ENCODE peak calls at places on chromosomes 6 and 20, in four cellular contexts. One of them, this sample, is unnamed.
A peak's percentile ranks its signal among the peaks of the same experiment; 100 is the strongest.

GRCh38 chr6:111715321-111715720 is 109.6 kb upstream of the TRAF3IP2 start:
- DNase-seq in GM23338: no peak
- DNase-seq in Karpas-422: no peak
- DNase-seq in GM23248: no peak
- DNase-seq in this sample: no peak

GRCh38 chr6:71621918-71622519 is 264.3 kb upstream of the RIMS1 start:
- DNase-seq in GM23338: peak; percentile 58
- DNase-seq in Karpas-422: peak; percentile 45
- DNase-seq in GM23248: peak; percentile 40
- DNase-seq in this sample: no peak

GRCh38 chr6:30915591-30915946 is 1.5 kb downstream of the VARS2 start:
- DNase-seq in GM23338: peak; percentile 87
- DNase-seq in Karpas-422: peak; percentile 72
- DNase-seq in GM23248: peak; percentile 77
- DNase-seq in this sample: peak; percentile 45

GRCh38 chr6:157106487-157106886 is 216.8 kb downstream of the TMEM242 start:
- DNase-seq in GM23338: no peak
- DNase-seq in Karpas-422: no peak
- DNase-seq in GM23248: peak; percentile 84
- DNase-seq in this sample: peak; percentile 78

GRCh38 chr6:40171343-40171742 is 237.1 kb upstream of the MOCS1 start:
- DNase-seq in GM23338: no peak
- DNase-seq in Karpas-422: no peak
- DNase-seq in GM23248: no peak
- DNase-seq in this sample: no peak

GRCh38 chr6:170266061-170266825 is 24.6 kb downstream of the DLL1 start:
- DNase-seq in GM23338: no peak
- DNase-seq in Karpas-422: no peak
- DNase-seq in GM23248: no peak
- DNase-seq in this sample: no peak

GRCh38 chr6:62328607-62329006 is 42.6 kb upstream of the KHDRBS2 start:
- DNase-seq in GM23338: no peak
- DNase-seq in Karpas-422: no peak
- DNase-seq in GM23248: no peak
- DNase-seq in this sample: no peak

GRCh38 chr20:17869295-17869994 is 99.1 kb downstream of the SNX5 start:
- DNase-seq in GM23338: no peak
- DNase-seq in Karpas-422: no peak
- DNase-seq in GM23248: no peak
- DNase-seq in this sample: no peak

GRCh38 chr6:36759177-36759757 is 61.6 kb downstream of the RAB44 start:
- DNase-seq in GM23338: peak; percentile 87
- DNase-seq in Karpas-422: peak; percentile 90
- DNase-seq in GM23248: peak; percentile 84
- DNase-seq in this sample: peak; percentile 86

GRCh38 chr20:24305366-24305765 is 164.1 kb upstream of the SYNDIG1 start:
- DNase-seq in GM23338: no peak
- DNase-seq in Karpas-422: no peak
- DNase-seq in GM23248: no peak
- DNase-seq in this sample: no peak

GRCh38 chr6:69383627-69384026 is 413.2 kb downstream of the LMBRD1 start:
- DNase-seq in GM23338: peak; percentile 6
- DNase-seq in Karpas-422: no peak
- DNase-seq in GM23248: no peak
- DNase-seq in this sample: no peak

GRCh38 chr6:69379518-69379917 is 417.3 kb downstream of the LMBRD1 start:
- DNase-seq in GM23338: no peak
- DNase-seq in Karpas-422: no peak
- DNase-seq in GM23248: no peak
- DNase-seq in this sample: no peak

DNA sequence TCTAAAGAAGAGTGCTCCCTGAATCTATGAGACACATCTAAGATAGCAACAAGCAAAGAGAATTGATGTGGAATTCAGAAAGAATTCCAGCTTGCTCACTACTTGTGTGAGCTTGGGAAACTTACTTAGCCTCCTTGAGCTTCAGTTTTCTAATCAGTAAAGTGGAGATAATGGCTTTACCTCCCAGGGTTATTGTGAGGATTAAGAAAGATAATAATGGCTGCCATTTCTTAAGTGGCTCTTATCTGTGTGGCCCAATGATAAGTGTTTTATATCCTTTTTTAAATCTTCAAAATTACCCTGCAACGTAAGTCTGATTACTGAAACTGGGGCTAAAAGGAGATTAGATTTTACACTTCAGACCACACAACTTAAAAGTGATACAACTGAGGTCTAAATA is 418.5 kb downstream of the LMBRD1 start:
- DNase-seq in GM23338: no peak
- DNase-seq in Karpas-422: no peak
- DNase-seq in GM23248: no peak
- DNase-seq in this sample: no peak
- H3K9me2 ChIP-seq in GM23338: no peaks in the 10 kb centered on the region
- H3K9me2 ChIP-seq in Karpas-422: no peaks in the 10 kb centered on the region
- H3K9me2 ChIP-seq in GM23248: no peaks in the 10 kb centered on the region
- H3K9me2 ChIP-seq in this sample: no peaks in the 10 kb centered on the region

DNA sequence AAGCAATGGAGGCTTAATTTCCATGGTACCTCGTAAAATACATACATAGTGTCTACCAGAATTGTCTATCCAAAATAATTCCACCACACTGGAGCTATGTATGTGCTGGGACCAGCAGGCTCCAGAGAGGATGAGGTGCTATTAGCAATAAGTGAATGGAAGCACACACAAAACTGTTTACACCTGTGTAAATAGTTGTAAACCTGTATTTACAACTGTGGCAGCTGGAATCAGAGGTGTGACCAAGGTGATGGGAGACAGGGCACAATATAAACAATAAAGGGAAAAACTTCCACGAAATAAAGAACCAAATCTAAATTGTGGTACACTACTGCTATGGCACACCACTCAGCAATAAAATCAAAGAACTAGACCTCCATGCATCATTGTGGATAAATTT is 14.4 kb downstream of the RARS2 start:
- DNase-seq in GM23338: no peak
- DNase-seq in Karpas-422: no peak
- DNase-seq in GM23248: no peak
- DNase-seq in this sample: no peak
- H3K9me2 ChIP-seq in GM23338: no peaks in the 10 kb centered on the region
- H3K9me2 ChIP-seq in Karpas-422: no peaks in the 10 kb centered on the region
- H3K9me2 ChIP-seq in GM23248: no peaks in the 10 kb centered on the region
- H3K9me2 ChIP-seq in this sample: no peaks in the 10 kb centered on the region

GRCh38 chr6:225907-226306 is 66.4 kb upstream of the DUSP22 start:
- DNase-seq in GM23338: no peak
- DNase-seq in Karpas-422: no peak
- DNase-seq in GM23248: no peak
- DNase-seq in this sample: no peak
- H3K9me2 ChIP-seq in GM23338: no peaks in the 10 kb centered on the region
- H3K9me2 ChIP-seq in Karpas-422: no peaks in the 10 kb centered on the region
- H3K9me2 ChIP-seq in GM23248: no peaks in the 10 kb centered on the region
- H3K9me2 ChIP-seq in this sample: no peaks in the 10 kb centered on the region

DNA sequence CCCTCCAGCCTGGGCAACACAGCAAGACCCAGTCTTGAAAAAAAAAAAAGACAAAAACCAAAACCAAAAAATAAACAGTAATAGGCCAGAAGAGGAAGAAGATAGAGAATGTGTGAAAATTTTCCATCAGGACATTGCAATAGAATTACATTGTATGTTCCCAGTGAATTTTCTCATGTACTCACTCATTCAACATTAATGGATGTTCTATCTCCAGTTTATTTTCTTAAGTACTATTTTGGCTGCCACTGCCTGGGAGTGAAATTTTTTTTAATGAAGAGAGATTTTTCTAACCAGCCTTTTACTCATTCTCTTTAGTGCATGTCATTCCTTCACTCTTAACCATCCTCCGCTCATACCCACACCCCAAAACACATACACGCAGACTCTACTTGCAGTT is 282.8 kb downstream of the ALDH8A1 start:
- DNase-seq in GM23338: no peak
- DNase-seq in Karpas-422: no peak
- DNase-seq in GM23248: no peak
- DNase-seq in this sample: no peak
- H3K9me2 ChIP-seq in GM23338: no peaks in the 10 kb centered on the region
- H3K9me2 ChIP-seq in Karpas-422: no peaks in the 10 kb centered on the region
- H3K9me2 ChIP-seq in GM23248: no peaks in the 10 kb centered on the region
- H3K9me2 ChIP-seq in this sample: no peaks in the 10 kb centered on the region

DNA sequence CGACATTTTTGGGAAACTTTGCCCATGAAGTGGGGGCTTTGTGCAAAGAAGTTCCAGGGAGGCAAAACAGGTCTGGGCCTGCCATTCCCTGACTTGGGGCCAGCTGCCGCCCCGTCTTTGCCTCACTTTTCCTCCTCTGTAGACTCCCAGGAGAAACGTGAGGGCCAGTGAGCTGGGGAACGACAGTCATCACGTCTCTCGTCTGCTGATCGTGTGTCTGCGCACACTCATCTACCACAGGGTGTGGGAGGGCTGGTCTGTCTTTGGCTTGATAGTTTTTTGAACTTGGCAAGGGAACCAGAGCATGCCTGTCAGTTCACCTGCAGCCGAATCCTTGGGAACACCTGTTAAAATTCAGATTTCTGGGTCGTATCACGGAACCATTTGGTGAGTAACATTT is 8.5 kb downstream of the GHRH start:
- DNase-seq in GM23338: no peak
- DNase-seq in Karpas-422: no peak
- DNase-seq in GM23248: no peak
- DNase-seq in this sample: no peak
- H3K9me2 ChIP-seq in GM23338: no peaks in the 10 kb centered on the region
- H3K9me2 ChIP-seq in Karpas-422: no peaks in the 10 kb centered on the region
- H3K9me2 ChIP-seq in GM23248: no peaks in the 10 kb centered on the region
- H3K9me2 ChIP-seq in this sample: no peaks in the 10 kb centered on the region

GRCh38 chr6:129279343-129280104 is 396.6 kb downstream of the LAMA2 start:
- DNase-seq in GM23338: no peak
- DNase-seq in Karpas-422: no peak
- DNase-seq in GM23248: no peak
- DNase-seq in this sample: no peak
- H3K9me2 ChIP-seq in GM23338: no peaks in the 10 kb centered on the region
- H3K9me2 ChIP-seq in Karpas-422: no peaks in the 10 kb centered on the region
- H3K9me2 ChIP-seq in GM23248: no peaks in the 10 kb centered on the region
- H3K9me2 ChIP-seq in this sample: no peaks in the 10 kb centered on the region

GRCh38 chr20:46791722-46792416 is 82.4 kb downstream of the SLC2A10 start:
- DNase-seq in GM23338: peak; percentile 40
- DNase-seq in Karpas-422: no peak
- DNase-seq in GM23248: no peak
- DNase-seq in this sample: no peak
- H3K9me2 ChIP-seq in GM23338: no peaks in the 10 kb centered on the region
- H3K9me2 ChIP-seq in Karpas-422: no peaks in the 10 kb centered on the region
- H3K9me2 ChIP-seq in GM23248: no peaks in the 10 kb centered on the region
- H3K9me2 ChIP-seq in this sample: no peaks in the 10 kb centered on the region

GRCh38 chr6:147936703-147937102 is 405.9 kb upstream of the SASH1 start:
- DNase-seq in GM23338: no peak
- DNase-seq in Karpas-422: no peak
- DNase-seq in GM23248: no peak
- DNase-seq in this sample: no peak

GRCh38 chr6:147925826-147926225 is 416.8 kb upstream of the SASH1 start:
- DNase-seq in GM23338: no peak
- DNase-seq in Karpas-422: no peak
- DNase-seq in GM23248: no peak
- DNase-seq in this sample: no peak

GRCh38 chr6:147933201-147933600 is 409.4 kb upstream of the SASH1 start:
- DNase-seq in GM23338: peak; percentile 10
- DNase-seq in Karpas-422: no peak
- DNase-seq in GM23248: no peak
- DNase-seq in this sample: no peak

GRCh38 chr6:147935656-147936055 is 407.0 kb upstream of the SASH1 start:
- DNase-seq in GM23338: no peak
- DNase-seq in Karpas-422: no peak
- DNase-seq in GM23248: no peak
- DNase-seq in this sample: no peak

GRCh38 chr6:147930743-147931142 is 411.9 kb upstream of the SASH1 start:
- DNase-seq in GM23338: no peak
- DNase-seq in Karpas-422: peak; percentile 34
- DNase-seq in GM23248: no peak
- DNase-seq in this sample: no peak
- H3K9me2 ChIP-seq in GM23338: no peaks in the 10 kb centered on the region
- H3K9me2 ChIP-seq in Karpas-422: no peaks in the 10 kb centered on the region
- H3K9me2 ChIP-seq in GM23248: no peaks in the 10 kb centered on the region
- H3K9me2 ChIP-seq in this sample: no peaks in the 10 kb centered on the region

This sample was measured in PC-9.